ENCODE peak calls at places on chromosomes 1 and 21, in six cellular contexts. T is AG09309, U is BJ, P is heart right ventricle, D is PC-3, X is ovary. Y is an unnamed sample.

GRCh38 chr1:1959840-1960479 is 40.9 kb upstream of the TMEM52 start:
- DNase-seq in T (no peak), U (no peak), P (peak; percentile 84), D (peak; percentile 98), X (peak; percentile 83), Y (peak; percentile 59)

GRCh38 chr1:53656062-53656915 is 82.7 kb downstream of the GLIS1 start:
- DNase-seq in T (peak; percentile 92), U (peak; percentile 95), P (no peak), D (no peak), X (no peak), Y (no peak)

GRCh38 chr1:29878501-29878900 is 642.2 kb downstream of the PTPRU start:
- DNase-seq in T (no peak), U (no peak), P (no peak), D (no peak), X (no peak), Y (no peak)

GRCh38 chr1:119795471-119795870 is 15.8 kb downstream of the REG4 start:
- DNase-seq in T (no peak), U (no peak), P (no peak), D (no peak), X (no peak), Y (no peak)

GRCh38 chr21:44723177-44724131 is 12.1 kb upstream of the TSPEAR start:
- DNase-seq in T (no peak), U (no peak), P (no peak), D (no peak), X (no peak), Y (no peak)

GRCh38 chr21:28269173-28269572 is 723.5 kb downstream of the LTN1 start:
- DNase-seq in T (no peak), U (no peak), P (no peak), D (no peak), X (no peak), Y (no peak)

GRCh38 chr1:19308509-19308907 is 3.4 kb downstream of the AKR7A2 start:
- DNase-seq in T (no peak), U (no peak), P (no peak), D (no peak), X (no peak), Y (no peak)

GRCh38 chr1:27596261-27596660 is 7.7 kb downstream of the AHDC1 start:
- DNase-seq in T (no peak), U (no peak), P (no peak), D (no peak), X (no peak), Y (no peak)

GRCh38 chr21:33496345-33496744 is 4.8 kb upstream of the DNAJC28 start:
- DNase-seq in T (no peak), U (no peak), P (no peak), D (no peak), X (no peak), Y (no peak)

GRCh38 chr1:97832490-97832889 is 88.3 kb downstream of the DPYD start:
- DNase-seq in T (no peak), U (no peak), P (peak; percentile 60), D (no peak), X (no peak), Y (no peak)

GRCh38 chr1:221961532-221962292 is 219.8 kb upstream of the DUSP10 start:
- DNase-seq in T (no peak), U (peak; percentile 22), P (no peak), D (peak; percentile 93), X (no peak), Y (peak; percentile 69)

GRCh38 chr21:16454371-16454770 is 724.6 kb downstream of the USP25 start:
- DNase-seq in T (no peak), U (no peak), P (no peak), D (no peak), X (no peak), Y (no peak)

GRCh38 chr1:147539122-147539575 is 2.2 kb upstream of the BCL9 start:
- DNase-seq in T (peak; percentile 91), U (peak; percentile 92), P (peak; percentile 36), D (peak; percentile 95), X (peak; percentile 17), Y (no peak)

GRCh38 chr1:197481101-197481500 is 213.0 kb downstream of the CRB1 start:
- DNase-seq in T (no peak), U (peak; percentile 15), P (no peak), D (no peak), X (no peak), Y (peak; percentile 68)

GRCh38 chr1:24391882-24392603 is 21.5 kb downstream of the STPG1 start:
- DNase-seq in T (no peak), U (no peak), P (peak; percentile 48), D (peak; percentile 79), X (peak; percentile 51), Y (peak; percentile 91)

GRCh38 chr1:171816300-171816901 is 24.9 kb upstream of the DNM3 start:
- DNase-seq in T (no peak), U (no peak), P (no peak), D (no peak), X (no peak), Y (no peak)

GRCh38 chr1:119952496-119952895 is 56.2 kb upstream of the ADAM30 start:
- DNase-seq in T (no peak), U (no peak), P (no peak), D (no peak), X (no peak), Y (no peak)

GRCh38 chr1:57494679-57495078 is 70.8 kb upstream of the DAB1 start:
- DNase-seq in T (no peak), U (no peak), P (no peak), D (no peak), X (no peak), Y (no peak)

GRCh38 chr1:201788296-201788695 is 40.7 kb upstream of the IPO9 start:
- DNase-seq in T (no peak), U (no peak), P (no peak), D (no peak), X (no peak), Y (no peak)

GRCh38 chr1:85502625-85503083 is 37.7 kb upstream of the DDAH1 start:
- DNase-seq in T (no peak), U (no peak), P (peak; percentile 68), D (peak; percentile 79), X (peak; percentile 26), Y (peak; percentile 45)
- TF ChIP-seq CTCF in T (peak; percentile 50), U (peak; percentile 60), P (peak; percentile 55), D (peak; percentile 75), X (peak; percentile 17), Y (peak; percentile 28)

GRCh38 chr1:8359617-8360481 is 41.9 kb downstream of the SLC45A1 start:
- DNase-seq in T (no peak), U (no peak), P (no peak), D (no peak), X (no peak), Y (no peak)

GRCh38 chr1:8360493-8361197 is 42.7 kb downstream of the SLC45A1 start:
- DNase-seq in T (no peak), U (no peak), P (no peak), D (no peak), X (no peak), Y (no peak)

GRCh38 chr1:8362701-8363101 is 44.8 kb downstream of the SLC45A1 start:
- DNase-seq in T (no peak), U (no peak), P (no peak), D (no peak), X (no peak), Y (no peak)

GRCh38 chr1:8363186-8363585 is 45.3 kb downstream of the SLC45A1 start:
- DNase-seq in T (no peak), U (no peak), P (no peak), D (no peak), X (no peak), Y (no peak)

DNA sequence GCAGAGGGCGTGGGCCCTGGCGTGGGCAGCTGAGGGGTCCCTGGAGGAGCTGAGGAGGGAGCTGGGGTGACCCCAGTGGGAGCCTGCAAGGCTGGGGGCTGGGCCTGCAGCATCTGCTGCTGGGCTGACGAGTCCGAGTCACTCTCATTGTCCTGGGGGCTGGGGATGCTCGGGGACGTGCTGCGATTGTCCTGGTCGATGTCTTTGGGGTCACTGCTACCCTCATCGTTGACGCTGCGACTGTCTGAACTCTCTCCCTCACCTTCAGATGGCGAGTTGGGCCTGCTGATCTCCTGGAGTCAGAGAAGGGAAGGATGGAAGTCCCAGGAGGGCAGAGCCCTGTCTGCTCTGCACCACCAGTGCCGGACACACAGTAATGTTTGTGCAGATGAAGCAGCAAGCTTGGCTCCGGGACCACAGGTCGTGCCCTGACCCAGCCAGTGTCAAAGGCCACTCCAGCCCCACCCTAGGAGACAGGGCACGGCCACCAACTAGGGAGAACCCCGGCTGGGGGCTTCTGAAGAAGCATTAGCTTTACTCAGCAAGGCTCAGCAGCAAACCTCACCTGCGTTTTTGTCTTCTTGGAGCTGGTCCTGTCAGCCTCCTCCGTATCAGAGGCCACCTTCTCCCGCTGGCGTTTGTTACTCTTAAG is 43.4 kb downstream of the SLC45A1 start:
- DNase-seq in T (no peak), U (no peak), P (no peak), D (no peak), X (no peak), Y (no peak)
- H3K4me3 ChIP-seq in T (no peak overlapping the region), U (no peak overlapping the region), P (no peak overlapping the region), D (no peak overlapping the region), X (no peak overlapping the region), Y (no peak overlapping the region)

GRCh38 chr1:103788377-103788776 is 38.7 kb downstream of the AMY1C start:
- DNase-seq in T (no peak), U (no peak), P (no peak), D (peak; percentile 60), X (no peak), Y (peak; percentile 14)
- TF ChIP-seq CTCF in T (no peak), U (no peak), P (no peak), D (peak; percentile 67), X (no peak), Y (peak; percentile 18)

GRCh38 chr1:193184776-193185175 is 1.6 kb downstream of the B3GALT2 start:
- DNase-seq in T (no peak), U (no peak), P (no peak), D (no peak), X (no peak), Y (no peak)

GRCh38 chr1:193183019-193183643 is 3.3 kb downstream of the B3GALT2 start:
- DNase-seq in T (no peak), U (no peak), P (peak; percentile 17), D (peak; percentile 69), X (no peak), Y (peak; percentile 65)

GRCh38 chr1:193187114-193187513 is 701 bp upstream of the B3GALT2 start:
- DNase-seq in T (no peak), U (no peak), P (no peak), D (no peak), X (no peak), Y (no peak)

GRCh38 chr1:193185206-193185605 is 1.2 kb downstream of the B3GALT2 start:
- DNase-seq in T (no peak), U (no peak), P (no peak), D (no peak), X (no peak), Y (no peak)

DNA sequence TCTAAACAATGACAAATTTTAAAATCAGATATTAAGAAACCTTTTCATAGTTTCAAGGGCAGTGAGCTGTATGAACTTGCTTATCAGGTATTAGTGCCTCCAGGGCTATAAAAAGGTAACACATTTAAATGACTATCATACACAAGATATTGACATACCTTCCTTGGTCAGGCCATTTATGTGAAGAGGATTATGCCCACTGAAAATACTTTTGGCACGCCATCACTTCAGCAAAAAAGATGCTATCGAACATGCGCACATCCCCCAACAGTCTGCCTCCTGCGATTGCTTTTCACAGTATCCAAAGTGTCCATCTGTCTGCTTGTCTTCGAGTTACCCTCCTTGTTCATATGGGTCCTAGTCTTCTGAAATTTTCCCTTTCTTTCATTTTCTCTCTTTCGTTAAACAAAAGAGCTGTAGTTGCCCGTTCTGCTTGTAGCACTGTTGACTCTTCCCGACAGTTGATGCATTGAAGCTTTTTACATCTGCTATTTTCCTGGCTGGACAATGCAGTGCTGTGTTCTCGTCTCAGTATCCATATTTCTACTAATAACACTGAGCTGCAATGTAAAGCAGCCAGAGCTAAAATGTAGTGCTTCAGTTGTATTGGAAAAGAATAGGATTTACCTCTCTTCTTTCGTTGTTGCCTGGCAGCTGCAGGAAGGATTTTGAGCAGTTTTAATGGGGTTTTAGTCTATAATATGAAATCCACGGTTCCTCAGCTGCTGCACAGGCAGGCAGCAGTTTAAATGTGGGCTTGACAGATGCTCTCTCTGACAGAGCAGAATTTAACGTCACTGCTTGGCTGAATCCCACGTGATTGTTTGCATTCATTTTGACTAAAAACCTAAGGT is at the start of gene B3GALT2:
- DNase-seq in T (no peak), U (no peak), P (peak; percentile 55), D (no peak), X (no peak), Y (no peak)
- H3K4me3 ChIP-seq in T (peak within 1 kb of the TSS; percentile 28), U (peak within 1 kb of the TSS; percentile 31), P (peak within 1 kb of the TSS; percentile 51), D (no peak within 1 kb of the TSS), X (peak within 1 kb of the TSS; percentile 18), Y (no peak within 1 kb of the TSS)

Y was measured in GM12865.